ENCODE peak calls at places on chromosomes 12 and 14, in seven cellular contexts. X, G, Z, N, P, U and Y are unnamed samples.

GRCh38 chr12:65699251-65699650 is 125.0 kb upstream of the HMGA2 start:
- DNase-seq in X (peak), G (no peak), Z (peak), N (no peak), P (no peak), U (no peak), Y (no peak)

GRCh38 chr12:120466560-120467315 is 2.8 kb downstream of the SRSF9 start:
- DNase-seq in X (peak), G (peak), Z (peak), N (no peak), P (no peak), U (peak), Y (peak)

GRCh38 chr12:111976860-111977259 is 36.1 kb downstream of the TMEM116 start:
- DNase-seq in X (no peak), G (no peak), Z (no peak), N (no peak), P (no peak), U (no peak), Y (no peak)

GRCh38 chr12:23899434-23899833 is 50.0 kb downstream of the SOX5 start:
- DNase-seq in X (no peak), G (no peak), Z (peak), N (no peak), P (no peak), U (no peak), Y (no peak)

GRCh38 chr12:92827836-92828431 is 101.2 kb downstream of the EEA1 start:
- DNase-seq in X (peak), G (no peak), Z (peak), N (peak), P (no peak), U (peak), Y (peak)

GRCh38 chr14:90111895-90112534 is 50.2 kb downstream of the KCNK13 start:
- DNase-seq in X (peak), G (no peak), Z (peak), N (no peak), P (no peak), U (no peak), Y (no peak)

GRCh38 chr12:112466835-112467234 is 48.1 kb downstream of the PTPN11 start:
- DNase-seq in X (no peak), G (no peak), Z (no peak), N (no peak), P (no peak), U (no peak), Y (no peak)

GRCh38 chr14:21525995-21526671 is at the start of gene SALL2:
- DNase-seq in X (peak), G (peak), Z (peak), N (peak), P (peak), U (no peak), Y (peak)

GRCh38 chr14:66495214-66496098 is 9.3 kb downstream of the CCDC196 start:
- DNase-seq in X (peak), G (peak), Z (peak), N (peak), P (no peak), U (no peak), Y (peak)

GRCh38 chr12:101336400-101336799 is 56.5 kb downstream of the UTP20 start:
- DNase-seq in X (no peak), G (no peak), Z (no peak), N (no peak), P (no peak), U (no peak), Y (no peak)

GRCh38 chr14:49852351-49853157 is at the start of gene NEMF:
- DNase-seq in X (peak), G (peak), Z (peak), N (peak), P (no peak), U (peak), Y (peak)

GRCh38 chr12:104132351-104132956 is 5.6 kb downstream of the NFYB start:
- DNase-seq in X (no peak), G (no peak), Z (no peak), N (no peak), P (no peak), U (no peak), Y (no peak)

GRCh38 chr12:80937391-80938238 is at the start of gene LIN7A:
- DNase-seq in X (peak), G (peak), Z (peak), N (peak), P (peak), U (no peak), Y (peak)

GRCh38 chr12:129245769-129246168 is 392.5 kb downstream of the GLT1D1 start:
- DNase-seq in X (no peak), G (no peak), Z (no peak), N (no peak), P (no peak), U (no peak), Y (no peak)

GRCh38 chr12:129241852-129242251 is 388.6 kb downstream of the GLT1D1 start:
- DNase-seq in X (no peak), G (no peak), Z (no peak), N (no peak), P (no peak), U (no peak), Y (no peak)

DNA sequence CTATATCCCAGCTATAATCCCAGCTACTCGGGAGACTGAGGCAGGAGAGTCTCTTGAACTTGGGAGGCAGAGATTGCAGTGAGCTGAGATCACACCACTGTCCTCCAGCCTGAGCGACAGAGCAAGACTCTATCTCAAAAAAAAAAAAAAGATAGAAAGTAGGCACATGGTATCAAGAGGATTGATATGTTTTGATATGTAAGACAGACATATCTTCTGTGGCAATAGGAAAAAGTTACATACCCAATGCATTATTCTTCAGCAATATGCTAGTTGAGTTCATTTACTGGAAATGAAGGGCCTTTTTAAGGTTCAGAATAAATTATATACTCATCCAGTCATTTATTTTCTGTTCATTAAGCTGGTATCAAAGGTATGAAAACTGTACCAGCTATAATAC is 393.4 kb downstream of the GLT1D1 start:
- DNase-seq in X (no peak), G (no peak), Z (no peak), N (no peak), P (no peak), U (no peak), Y (no peak)
- H3K23ac ChIP-seq in X (no peak), G (no peak), Z (no peak), N (no peak), P (no peak), U (no peak), Y (no peak)

GRCh38 chr14:58060077-58060476 is 91.9 kb downstream of the ARMH4 start:
- DNase-seq in X (no peak), G (no peak), Z (no peak), N (no peak), P (no peak), U (no peak), Y (no peak)

GRCh38 chr14:58066115-58066514 is 85.9 kb downstream of the ARMH4 start:
- DNase-seq in X (no peak), G (no peak), Z (no peak), N (no peak), P (no peak), U (no peak), Y (no peak)

GRCh38 chr14:58059121-58059520 is 92.9 kb downstream of the ARMH4 start:
- DNase-seq in X (no peak), G (no peak), Z (no peak), N (no peak), P (no peak), U (no peak), Y (no peak)

GRCh38 chr14:58061581-58061980 is 90.4 kb downstream of the ARMH4 start:
- DNase-seq in X (no peak), G (no peak), Z (no peak), N (no peak), P (no peak), U (no peak), Y (no peak)

GRCh38 chr14:58060898-58061297 is 91.1 kb downstream of the ARMH4 start:
- DNase-seq in X (no peak), G (peak), Z (no peak), N (no peak), P (no peak), U (no peak), Y (peak)
- H3K23ac ChIP-seq in X (no peak), G (no peak), Z (no peak), N (no peak), P (no peak), U (no peak), Y (no peak)

GRCh38 chr14:103177376-103177775 is 54.1 kb downstream of the TNFAIP2 start:
- DNase-seq in X (no peak), G (no peak), Z (no peak), N (no peak), P (no peak), U (no peak), Y (no peak)
- H3K23ac ChIP-seq in X (no peak), G (no peak), Z (no peak), N (no peak), P (no peak), U (no peak), Y (no peak)

GRCh38 chr12:56590237-56590830 is 39.8 kb downstream of the BAZ2A start:
- DNase-seq in X (peak), G (peak), Z (peak), N (no peak), P (no peak), U (no peak), Y (peak)

GRCh38 chr12:56596815-56597214 is 33.3 kb downstream of the BAZ2A start:
- DNase-seq in X (no peak), G (peak), Z (no peak), N (no peak), P (no peak), U (no peak), Y (peak)

GRCh38 chr12:56591111-56591510 is 39.0 kb downstream of the BAZ2A start:
- DNase-seq in X (no peak), G (no peak), Z (no peak), N (no peak), P (no peak), U (no peak), Y (peak)

GRCh38 chr12:56591961-56592360 is 38.2 kb downstream of the BAZ2A start:
- DNase-seq in X (peak), G (no peak), Z (no peak), N (no peak), P (no peak), U (no peak), Y (no peak)

GRCh38 chr12:56593909-56594621 is 36.1 kb downstream of the BAZ2A start:
- DNase-seq in X (peak), G (peak), Z (peak), N (peak), P (peak), U (peak), Y (peak)
- H3K23ac ChIP-seq in X (no peak), G (no peak), Z (no peak), N (no peak), P (no peak), U (no peak), Y (no peak)

GRCh38 chr14:73207615-73208014 is 29.7 kb upstream of the PAPLN start:
- DNase-seq in X (no peak), G (no peak), Z (no peak), N (no peak), P (no peak), U (no peak), Y (no peak)

GRCh38 chr14:73208846-73209245 is 28.5 kb upstream of the PAPLN start:
- DNase-seq in X (no peak), G (no peak), Z (no peak), N (no peak), P (no peak), U (no peak), Y (no peak)

GRCh38 chr14:73209943-73210342 is 27.4 kb upstream of the PAPLN start:
- DNase-seq in X (peak), G (no peak), Z (no peak), N (no peak), P (no peak), U (no peak), Y (no peak)

GRCh38 chr14:73208390-73208789 is 28.9 kb upstream of the PAPLN start:
- DNase-seq in X (no peak), G (no peak), Z (no peak), N (no peak), P (no peak), U (no peak), Y (peak)

GRCh38 chr14:73211251-73211650 is 26.1 kb upstream of the PAPLN start:
- DNase-seq in X (no peak), G (no peak), Z (no peak), N (no peak), P (no peak), U (no peak), Y (no peak)
- H3K23ac ChIP-seq in X (no peak), G (no peak), Z (no peak), N (no peak), P (no peak), U (no peak), Y (no peak)

DNA sequence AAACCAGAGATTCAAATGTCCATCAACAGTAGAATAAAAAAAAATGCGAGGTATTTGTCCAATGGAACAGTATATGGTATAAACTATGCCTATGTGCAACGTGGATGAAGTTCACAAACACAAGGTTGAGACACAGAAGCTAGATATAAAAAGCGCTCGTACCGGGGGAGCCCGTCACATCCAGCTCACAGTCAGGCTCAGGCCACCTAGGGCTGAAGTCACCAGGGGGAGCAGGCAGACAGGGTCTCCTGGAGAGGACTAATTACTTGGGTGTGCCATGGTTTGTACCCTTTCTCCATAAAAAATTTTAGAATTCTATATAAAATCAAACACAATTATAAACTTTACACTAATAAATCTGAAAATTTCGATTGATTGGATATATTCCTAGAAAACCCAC is 13.6 kb downstream of the AHNAK2 start:
- DNase-seq in X (no peak), G (no peak), Z (no peak), N (no peak), P (no peak), U (no peak), Y (no peak)
- H3K23ac ChIP-seq in X (no peak), G (no peak), Z (no peak), N (no peak), P (no peak), U (no peak), Y (no peak)

DNA sequence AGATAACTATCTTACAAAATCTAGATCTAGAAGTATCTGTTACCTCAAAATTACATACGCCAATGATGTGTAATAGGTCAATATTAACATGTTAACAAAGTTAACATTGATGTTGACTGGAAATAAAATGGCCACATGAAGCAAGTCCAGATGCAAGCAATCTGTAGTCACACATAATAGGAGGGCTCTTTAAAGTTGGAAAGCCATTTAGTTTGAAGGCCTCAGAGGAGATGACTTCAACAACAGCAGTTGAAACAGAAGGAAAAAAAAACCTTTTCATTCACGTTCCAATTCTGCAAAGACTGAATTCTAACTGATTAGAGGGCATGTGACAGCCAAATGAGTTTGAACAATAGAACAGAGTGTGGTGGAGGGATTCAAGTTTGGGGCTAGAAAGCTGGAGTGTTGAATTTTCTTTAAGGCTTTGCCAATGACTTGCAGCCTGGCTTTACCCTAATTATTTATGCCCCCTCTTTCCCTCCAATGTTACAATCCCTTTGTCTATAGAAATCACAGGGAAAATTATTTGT is 41.5 kb upstream of the DAAM1 start:
- DNase-seq in X (no peak), G (no peak), Z (no peak), N (no peak), P (no peak), U (no peak), Y (no peak)
- H3K23ac ChIP-seq in X (no peak), G (no peak), Z (no peak), N (no peak), P (no peak), U (no peak), Y (no peak)